ENCODE peak calls at places on chromosomes 4 and X, in nine cellular contexts. W is left colon; B is nephron progenitor cell; U is activated T-cell treated with anti-CD3 and anti-CD28 coated beads, Interleukin-2, amount 50 U/mL, for 72 hours; S is midbrain; I is progenitor cell of endocrine pancreas; V is heart left ventricle; J is anterior cingulate cortex; F is T-helper 2 cell. X is an unnamed sample.

GRCh38 chr4:126004936-126005335 is 690.2 kb downstream of the FAT4 start:
- DNase-seq in W (no peak), B (no peak), U (no peak), S (no peak), I (no peak), V (no peak), J (no peak), F (no peak), X (no peak)

GRCh38 chr4:39932776-39933402 is 44.8 kb downstream of the PDS5A start:
- DNase-seq in W (no peak), B (no peak), U (no peak), S (no peak), I (no peak), V (no peak), J (no peak), F (no peak), X (peak; percentile 3)

GRCh38 chr4:110610940-110611785 is 11.7 kb downstream of the PITX2 start:
- DNase-seq in W (peak; percentile 61), B (peak; percentile 49), U (no peak), S (no peak), I (no peak), V (no peak), J (no peak), F (no peak), X (no peak)

GRCh38 chr4:150150545-150151156 is 72.4 kb downstream of the DCLK2 start:
- DNase-seq in W (no peak), B (no peak), U (no peak), S (peak; percentile 72), I (no peak), V (no peak), J (peak; percentile 46), F (no peak), X (no peak)

GRCh38 chrX:124239324-124239723 is 93.1 kb upstream of the TEX13D start:
- DNase-seq in W (no peak), B (no peak), U (no peak), S (no peak), I (no peak), V (no peak), J (no peak), F (no peak), X (no peak)

GRCh38 chr4:188839704-188840103 is 700.5 kb downstream of the TRIML1 start:
- DNase-seq in W (no peak), B (no peak), U (no peak), S (no peak), I (no peak), V (no peak), J (no peak), F (no peak), X (no peak)

GRCh38 chr4:158313566-158313965 is 103.3 kb downstream of the TMEM144 start:
- DNase-seq in W (no peak), B (no peak), U (no peak), S (no peak), I (no peak), V (no peak), J (no peak), F (no peak), X (no peak)

GRCh38 chr4:86977621-86978184 is 42.9 kb downstream of the AFF1 start:
- DNase-seq in W (no peak), B (no peak), U (peak; percentile 31), S (no peak), I (no peak), V (no peak), J (no peak), F (no peak), X (no peak)

GRCh38 chr4:170675568-170676262 is 586.0 kb upstream of the AADAT start:
- DNase-seq in W (no peak), B (no peak), U (no peak), S (no peak), I (no peak), V (no peak), J (no peak), F (no peak), X (no peak)

GRCh38 chrX:133468081-133468480 is 52.8 kb upstream of the GPC4 start:
- DNase-seq in W (no peak), B (no peak), U (no peak), S (no peak), I (no peak), V (no peak), J (no peak), F (no peak), X (no peak)

GRCh38 chrX:53094584-53094908 is 604 bp downstream of the KANTR start:
- DNase-seq in W (no peak), B (no peak), U (no peak), S (no peak), I (no peak), V (no peak), J (no peak), F (no peak), X (no peak)

GRCh38 chr4:38572798-38573197 is 91.2 kb upstream of the KLF3 start:
- DNase-seq in W (no peak), B (no peak), U (no peak), S (no peak), I (no peak), V (no peak), J (no peak), F (no peak), X (no peak)

GRCh38 chr4:176841730-176842129 is 49.0 kb upstream of the VEGFC start:
- DNase-seq in W (no peak), B (no peak), U (no peak), S (no peak), I (no peak), V (no peak), J (no peak), F (no peak), X (peak; percentile 49)

GRCh38 chr4:3239998-3240920 is 8.7 kb upstream of the MSANTD1 start:
- DNase-seq in W (no peak), B (no peak), U (no peak), S (no peak), I (no peak), V (no peak), J (no peak), F (no peak), X (no peak)

GRCh38 chr4:8775121-8775520 is 96.5 kb downstream of the HMX1 start:
- DNase-seq in W (no peak), B (no peak), U (no peak), S (no peak), I (no peak), V (peak; percentile 1), J (no peak), F (no peak), X (no peak)

GRCh38 chr4:95181446-95182306 is 367.1 kb downstream of the UNC5C start:
- DNase-seq in W (no peak), B (peak; percentile 50), U (peak; percentile 37), S (no peak), I (no peak), V (no peak), J (no peak), F (no peak), X (no peak)

GRCh38 chr4:54781771-54782170 is 124.0 kb downstream of the KIT start:
- DNase-seq in W (no peak), B (no peak), U (no peak), S (peak; percentile 39), I (no peak), V (no peak), J (no peak), F (no peak), X (no peak)

GRCh38 chrX:2572740-2573139 is 72.0 kb upstream of the DHRSX start:
- DNase-seq in W (no peak), B (no peak), U (no peak), S (no peak), I (no peak), V (no peak), J (no peak), F (no peak), X (no peak)

GRCh38 chrX:153590961-153591956 is 7.7 kb downstream of the CCNQ start:
- DNase-seq in W (peak; percentile 50), B (no peak), U (no peak), S (no peak), I (no peak), V (no peak), J (no peak), F (no peak), X (no peak)

GRCh38 chr4:85318415-85318814 is 156.5 kb upstream of the ARHGAP24 start:
- DNase-seq in W (no peak), B (no peak), U (no peak), S (no peak), I (no peak), V (no peak), J (no peak), F (no peak), X (no peak)

GRCh38 chr4:111945014-111945413 is 200.2 kb upstream of the FAM241A start:
- DNase-seq in W (no peak), B (no peak), U (no peak), S (no peak), I (no peak), V (no peak), J (no peak), F (no peak), X (no peak)

GRCh38 chr4:21451032-21451431 is 497.5 kb downstream of the KCNIP4 start:
- DNase-seq in W (no peak), B (no peak), U (no peak), S (no peak), I (no peak), V (no peak), J (no peak), F (no peak), X (peak; percentile 46)

GRCh38 chr4:123672987-123673386 is 276.4 kb downstream of the SPRY1 start:
- DNase-seq in W (no peak), B (no peak), U (no peak), S (no peak), I (no peak), V (no peak), J (no peak), F (no peak), X (no peak)

GRCh38 chr4:163732473-163732872 is 238.0 kb downstream of the TMA16 start:
- DNase-seq in W (no peak), B (no peak), U (no peak), S (no peak), I (no peak), V (no peak), J (no peak), F (no peak), X (no peak)

GRCh38 chrX:23292979-23293651 is 41.5 kb upstream of the PTCHD1 start:
- DNase-seq in W (no peak), B (peak; percentile 7), U (no peak), S (no peak), I (no peak), V (no peak), J (peak; percentile 8), F (no peak), X (no peak)

GRCh38 chr4:19983072-19983471 is 268.6 kb upstream of the SLIT2 start:
- DNase-seq in W (no peak), B (no peak), U (no peak), S (no peak), I (no peak), V (no peak), J (no peak), F (no peak), X (peak; percentile 84)

GRCh38 chr4:15651682-15652081 is 3.5 kb downstream of the FBXL5 start:
- DNase-seq in W (no peak), B (no peak), U (no peak), S (no peak), I (no peak), V (no peak), J (no peak), F (no peak), X (no peak)

GRCh38 chr4:177451108-177451500 is 8.9 kb upstream of the AGA start:
- DNase-seq in W (no peak), B (no peak), U (no peak), S (no peak), I (no peak), V (no peak), J (no peak), F (no peak), X (no peak)

GRCh38 chrX:148316446-148316845 is 184.0 kb upstream of the AFF2 start:
- DNase-seq in W (no peak), B (no peak), U (no peak), S (no peak), I (no peak), V (no peak), J (no peak), F (no peak), X (no peak)

GRCh38 chr4:118954246-118954645 is 65.6 kb downstream of the SYNPO2 start:
- DNase-seq in W (no peak), B (no peak), U (no peak), S (peak; percentile 56), I (no peak), V (no peak), J (no peak), F (no peak), X (no peak)

GRCh38 chrX:41086627-41086932 is 1.3 kb downstream of the USP9X start:
- DNase-seq in W (no peak), B (no peak), U (no peak), S (no peak), I (no peak), V (no peak), J (no peak), F (no peak), X (no peak)

X was measured in HS-27A.